ENCODE peak calls at places on chromosome 1, in four cellular contexts. S is SK-MEL-5, P is T-cell, T is Kasumi-1. K is an unnamed sample.

GRCh38 chr1:218983848-218984247 is 189.8 kb upstream of the LYPLAL1 start:
- DNase-seq in S (peak; percentile 15), T (no peak), P (no peak), K (no peak)

GRCh38 chr1:153544453-153545066 is 1.0 kb downstream of the S100A4 start:
- DNase-seq in P (no peak), T (no peak), S (no peak), K (no peak)

GRCh38 chr1:51616903-51617708 is at the start of gene OSBPL9:
- DNase-seq in T (peak; percentile 88), S (peak; percentile 86), P (peak; percentile 87), K (peak; percentile 81)

GRCh38 chr1:7045897-7046296 is 260.6 kb downstream of the CAMTA1 start:
- DNase-seq in P (no peak), S (no peak), T (no peak), K (no peak)

GRCh38 chr1:191888996-191889622 is 269.2 kb upstream of the RGS18 start:
- DNase-seq in T (no peak), P (no peak), S (no peak), K (no peak)

GRCh38 chr1:204465469-204466415 is 28.9 kb downstream of the PIK3C2B start:
- DNase-seq in P (no peak), S (peak; percentile 7), T (peak; percentile 96), K (peak; percentile 70)

GRCh38 chr1:41240806-41241747 is 1.0 kb downstream of the SCMH1 start:
- DNase-seq in S (peak; percentile 43), P (peak; percentile 18), T (peak; percentile 50), K (peak; percentile 29)

GRCh38 chr1:161273402-161273801 is 14.9 kb downstream of the PCP4L1 start:
- DNase-seq in T (no peak), P (no peak), S (no peak), K (no peak)

GRCh38 chr1:203112451-203112850 is 15.1 kb upstream of the ADORA1 start:
- DNase-seq in T (no peak), P (no peak), S (no peak), K (no peak)

GRCh38 chr1:163170975-163171676 is 31.6 kb downstream of the RGS5 start:
- DNase-seq in P (no peak), T (no peak), S (peak; percentile 11), K (no peak)

GRCh38 chr1:23478896-23479790 is 4.8 kb downstream of the ASAP3 start:
- DNase-seq in S (peak; percentile 16), T (no peak), P (no peak), K (no peak)

GRCh38 chr1:3593745-3594144 is 17.6 kb downstream of the MEGF6 start:
- DNase-seq in S (no peak), T (peak; percentile 66), P (no peak), K (no peak)

GRCh38 chr1:119147626-119148180 is 7.2 kb upstream of the WARS2 start:
- DNase-seq in S (no peak), P (no peak), T (no peak), K (no peak)

GRCh38 chr1:206643118-206643698 is 7.9 kb downstream of the DYRK3 start:
- DNase-seq in P (no peak), T (no peak), S (no peak), K (no peak)

GRCh38 chr1:51555866-51556619 is 37.0 kb upstream of the EPS15 start:
- DNase-seq in T (no peak), S (no peak), P (no peak), K (no peak)

GRCh38 chr1:30957560-30958222 is 49.1 kb upstream of the SDC3 start:
- DNase-seq in T (no peak), P (no peak), S (no peak), K (no peak)

GRCh38 chr1:241871031-241871430 is 23.0 kb downstream of the EXO1 start:
- DNase-seq in T (no peak), P (no peak), S (no peak), K (no peak)

GRCh38 chr1:74835046-74835445 is 102.1 kb downstream of the TYW3 start:
- DNase-seq in S (no peak), T (no peak), P (no peak), K (no peak)

GRCh38 chr1:99180915-99181314 is 83.4 kb upstream of the PLPPR4 start:
- DNase-seq in P (no peak), S (peak; percentile 42), T (no peak), K (no peak)

GRCh38 chr1:161962094-161962887 is 61.4 kb downstream of the OLFML2B start:
- DNase-seq in S (peak; percentile 11), P (no peak), T (no peak), K (no peak)

GRCh38 chr1:234208351-234208750 is 164.9 kb upstream of the COA6 start:
- DNase-seq in P (no peak), T (no peak), S (no peak), K (no peak)

GRCh38 chr1:77048615-77049005 is 170.6 kb downstream of the PIGK start:
- DNase-seq in T (no peak), S (no peak), P (no peak), K (no peak)

GRCh38 chr1:16352842-16353535 is 709 bp upstream of the FBXO42 start:
- DNase-seq in S (no peak), P (no peak), T (no peak), K (no peak)

GRCh38 chr1:97565886-97566285 is 354.9 kb downstream of the DPYD start:
- DNase-seq in P (no peak), T (no peak), S (no peak), K (no peak)

GRCh38 chr1:225733254-225733653 is 44.4 kb upstream of the SRP9 start:
- DNase-seq in T (no peak), P (no peak), S (no peak), K (no peak)

GRCh38 chr1:203180611-203181330 is 5.1 kb upstream of the MYBPH start:
- DNase-seq in T (no peak), P (no peak), S (no peak), K (no peak)

GRCh38 chr1:156154317-156154749 is 948 bp downstream of the SEMA4A start:
- DNase-seq in T (peak; percentile 79), P (no peak), S (no peak), K (peak; percentile 54)

GRCh38 chr1:117562581-117563491 is 43.0 kb upstream of the TENT5C start:
- DNase-seq in S (no peak), P (no peak), T (no peak), K (no peak)

GRCh38 chr1:94081566-94082344 is 39.2 kb downstream of the ABCA4 start:
- DNase-seq in T (no peak), S (peak; percentile 9), P (no peak), K (no peak)